ENCODE peak calls at places on chromosomes 13 and 19, in seven cellular contexts. M is IMR-90, Y is neuronal stem cell, A is mesendoderm, R is H9, X is trophoblast cell, S is mesenchymal stem cell. N is an unnamed sample.

GRCh38 chr13:40235160-40235796 is 431.2 kb downstream of the FOXO1 start:
- DNase-seq in S (no peak), M (no peak), X (no peak), A (no peak), R (no peak), Y (no peak), N (no peak)

GRCh38 chr13:22357132-22357531 is 686.3 kb downstream of the FGF9 start:
- DNase-seq in M (no peak), R (no peak), X (no peak), A (no peak), S (peak), Y (no peak), N (no peak)

GRCh38 chr13:73684286-73684685 is 449.9 kb downstream of the KLF12 start:
- DNase-seq in R (no peak), S (no peak), A (no peak), Y (no peak), M (no peak), X (no peak), N (no peak)

GRCh38 chr19:47280183-47280797 is 5.6 kb downstream of the INAFM1 start:
- DNase-seq in S (peak), R (peak), A (peak), Y (no peak), M (no peak), X (peak), N (peak)

GRCh38 chr19:32570081-32570785 is 10.8 kb upstream of the PDCD5 start:
- DNase-seq in X (peak), Y (peak), S (peak), A (peak), M (peak), R (peak), N (no peak)

GRCh38 chr19:48348737-48349136 is 15.0 kb downstream of the TMEM143 start:
- DNase-seq in R (no peak), A (no peak), Y (no peak), M (no peak), X (no peak), S (no peak), N (no peak)

GRCh38 chr13:43058318-43058674 is 34.9 kb downstream of the DNAJC15 start:
- DNase-seq in M (peak), A (peak), Y (no peak), S (peak), R (peak), X (peak), N (no peak)

GRCh38 chr19:41586064-41586463 is 10.1 kb downstream of the CEACAM21 start:
- DNase-seq in Y (no peak), M (no peak), X (no peak), A (no peak), S (no peak), R (no peak), N (no peak)

GRCh38 chr13:39321578-39321977 is 281.4 kb downstream of the LHFPL6 start:
- DNase-seq in R (no peak), X (no peak), S (peak), Y (no peak), M (peak), A (no peak), N (no peak)

GRCh38 chr13:95858286-95859075 is 181.5 kb downstream of the DNAJC3 start:
- DNase-seq in S (no peak), Y (no peak), A (peak), X (no peak), M (peak), R (no peak), N (no peak)

GRCh38 chr19:2345794-2346663 is 14.0 kb upstream of the TMPRSS9 start:
- DNase-seq in Y (no peak), M (no peak), R (peak), X (no peak), A (no peak), S (no peak), N (no peak)

GRCh38 chr19:44626067-44626624 is 12.8 kb downstream of the IGSF23 start:
- DNase-seq in Y (no peak), A (peak), M (peak), S (peak), R (no peak), X (peak), N (no peak)

GRCh38 chr13:102233566-102234208 is 168.2 kb downstream of the FGF14 start:
- DNase-seq in X (no peak), S (no peak), A (no peak), Y (no peak), R (no peak), M (no peak), N (no peak)

GRCh38 chr19:21141787-21142464 is at the start of gene ZNF431:
- DNase-seq in R (peak), M (peak), X (peak), S (peak), A (peak), Y (peak), N (peak)

GRCh38 chr13:94063096-94063495 is 416.4 kb downstream of the DCT start:
- DNase-seq in S (peak), Y (no peak), R (no peak), X (no peak), A (no peak), M (peak), N (no peak)

GRCh38 chr19:3335431-3336350 is 30.7 kb upstream of the NFIC start:
- DNase-seq in X (no peak), Y (no peak), M (peak), S (peak), R (no peak), A (no peak), N (no peak)

GRCh38 chr13:109665781-109666249 is 120.6 kb downstream of the IRS2 start:
- DNase-seq in A (no peak), Y (no peak), S (no peak), M (no peak), R (no peak), X (no peak), N (no peak)

GRCh38 chr13:29319451-29319850 is 276.0 kb downstream of the SLC7A1 start:
- DNase-seq in M (no peak), A (peak), S (no peak), X (no peak), Y (peak), R (peak), N (peak)

GRCh38 chr13:97367016-97367415 is 67.0 kb upstream of the RAP2A start:
- DNase-seq in X (peak), M (peak), A (peak), R (no peak), Y (peak), S (peak), N (no peak)

GRCh38 chr13:97366172-97366688 is 67.7 kb upstream of the RAP2A start:
- DNase-seq in A (no peak), X (no peak), R (no peak), Y (no peak), M (no peak), S (no peak), N (no peak)

GRCh38 chr13:97371486-97372109 is 62.4 kb upstream of the RAP2A start:
- DNase-seq in A (no peak), S (no peak), R (no peak), X (no peak), M (no peak), Y (no peak), N (no peak)

GRCh38 chr13:97367427-97367826 is 66.5 kb upstream of the RAP2A start:
- DNase-seq in X (peak), M (peak), Y (peak), S (peak), A (peak), R (no peak), N (no peak)

GRCh38 chr13:97369269-97369893 is 64.6 kb upstream of the RAP2A start:
- DNase-seq in X (no peak), Y (no peak), M (no peak), A (no peak), R (no peak), S (peak), N (no peak)
- H4K8ac ChIP-seq in X (no peak), Y (no peak), M (peak), A (no peak), R (no peak), S (no peak), N (no peak)

DNA sequence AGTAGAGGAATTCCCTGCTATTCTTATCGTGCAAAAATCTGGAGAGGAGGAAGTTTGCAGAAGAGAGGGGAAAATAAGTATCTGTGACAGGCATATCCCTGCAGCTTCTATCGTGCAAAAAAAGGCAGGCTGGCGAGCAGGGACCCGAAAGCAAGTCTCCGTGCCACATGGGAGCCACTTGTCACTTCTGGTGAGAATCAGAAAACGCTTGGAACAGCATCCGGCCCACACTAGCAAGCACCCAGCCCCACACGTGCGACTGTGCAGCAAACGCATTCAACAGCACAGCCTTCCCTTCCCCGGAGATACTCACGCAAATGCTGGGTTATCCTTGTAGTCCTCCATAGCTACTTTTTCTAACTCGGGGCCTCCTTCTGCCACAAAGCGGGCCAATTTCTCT is 16.9 kb downstream of the SUGP1 start:
- DNase-seq in M (no peak), R (no peak), S (no peak), Y (no peak), X (no peak), A (no peak), N (no peak)
- H4K8ac ChIP-seq in M (no peak), R (no peak), S (no peak), Y (no peak), X (no peak), A (no peak), N (no peak)

DNA sequence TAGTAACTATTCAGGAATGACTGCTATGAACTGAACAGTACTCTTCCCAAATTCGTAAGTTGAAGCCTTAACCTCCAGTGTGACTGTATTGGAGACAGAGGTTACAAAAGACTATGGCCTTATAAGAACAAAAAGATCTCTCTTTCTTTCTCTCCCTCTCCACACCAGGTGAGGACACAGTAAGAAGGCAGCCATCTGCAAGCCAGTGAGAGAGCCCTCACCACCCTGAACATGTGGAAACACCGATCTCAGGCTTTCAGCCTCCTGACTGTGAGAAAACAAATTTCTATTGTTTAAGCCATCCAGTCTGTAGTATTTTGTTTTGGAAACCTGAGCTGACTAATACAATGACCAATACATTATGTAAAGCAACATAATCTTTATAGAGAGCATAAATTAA is 888.9 kb downstream of the SLITRK1 start:
- DNase-seq in R (no peak), M (no peak), X (no peak), Y (no peak), S (no peak), A (peak), N (no peak)
- H4K8ac ChIP-seq in R (no peak), M (no peak), X (no peak), Y (no peak), S (no peak), A (no peak), N (no peak)

GRCh38 chr13:76418404-76418803 is 467.8 kb downstream of the KCTD12 start:
- DNase-seq in R (no peak), M (no peak), A (no peak), S (no peak), X (no peak), Y (no peak), N (no peak)
- H4K8ac ChIP-seq in R (no peak), M (no peak), A (no peak), S (peak), X (no peak), Y (no peak), N (no peak)